ENCODE peak calls at places on chromosomes 13 and 19, in nine cellular contexts. Y, Z, F, V, C, O, K, Q and M are unnamed samples.

GRCh38 chr13:51539887-51540286 is 44.4 kb upstream of the WDFY2 start:
- ATAC-seq in C (no peak), V (peak; percentile 83), Y (no peak), F (no peak), K (no peak), Q (no peak), O (no peak), Z (no peak), M (peak; percentile 74)

GRCh38 chr19:24140099-24140498 is 53.1 kb downstream of the ZNF254 start:
- ATAC-seq in O (no peak), Q (no peak), F (no peak), C (peak; percentile 25), K (peak; percentile 64), Y (no peak), V (peak; percentile 83), Z (peak; percentile 79), M (peak; percentile 65)

GRCh38 chr13:73189365-73189764 is 130.6 kb downstream of the KLF5 start:
- ATAC-seq in Z (no peak), V (no peak), F (no peak), K (no peak), Q (no peak), O (no peak), Y (no peak), C (no peak), M (no peak)

GRCh38 chr13:102877285-102877684 is 31.5 kb downstream of the ERCC5 start:
- ATAC-seq in F (no peak), V (peak; percentile 45), K (peak; percentile 96), O (no peak), Q (no peak), Y (no peak), C (peak; percentile 92), Z (peak; percentile 98), M (no peak)

GRCh38 chr19:3028305-3029069 is 593 bp downstream of the TLE2 start:
- ATAC-seq in Z (no peak), Y (peak; percentile 51), V (peak; percentile 35), Q (no peak), O (peak; percentile 38), C (no peak), F (peak; percentile 11), K (peak; percentile 8), M (peak; percentile 15)

GRCh38 chr19:39363909-39364457 is 21.8 kb downstream of the SAMD4B start:
- ATAC-seq in Q (no peak), C (no peak), Y (peak; percentile 31), O (no peak), K (peak; percentile 65), Z (no peak), V (peak; percentile 62), F (no peak), M (peak; percentile 65)

GRCh38 chr19:2199215-2199614 is 35.5 kb downstream of the DOT1L start:
- ATAC-seq in K (peak; percentile 54), Y (no peak), Z (peak; percentile 39), F (no peak), C (no peak), V (no peak), O (peak; percentile 63), Q (peak; percentile 58), M (no peak)

GRCh38 chr13:33550885-33551284 is 265.3 kb upstream of the STARD13 start:
- ATAC-seq in K (no peak), V (no peak), Q (no peak), Z (no peak), O (no peak), F (no peak), Y (no peak), C (no peak), M (no peak)

GRCh38 chr19:51771369-51771768 is 10.4 kb downstream of the FPR2 start:
- ATAC-seq in V (no peak), Y (no peak), Q (no peak), F (peak; percentile 76), O (no peak), K (peak; percentile 62), C (peak; percentile 55), Z (no peak), M (no peak)

GRCh38 chr19:57746580-57747471 is at the start of gene ZNF776:
- ATAC-seq in Z (peak; percentile 99), K (peak; percentile 98), Q (peak; percentile 99), O (peak; percentile 97), F (peak; percentile 97), C (peak; percentile 99), V (peak; percentile 99), Y (peak; percentile 98), M (peak; percentile 98)

GRCh38 chr19:7788178-7788932 is 25.3 kb downstream of the CLEC4M start:
- ATAC-seq in C (peak; percentile 12), Q (no peak), Y (no peak), Z (peak; percentile 26), V (no peak), O (no peak), F (no peak), K (peak; percentile 12), M (no peak)

GRCh38 chr13:99417151-99417820 is 84.0 kb upstream of the TM9SF2 start:
- ATAC-seq in Y (no peak), V (no peak), O (no peak), Q (no peak), Z (no peak), K (no peak), C (no peak), F (no peak), M (no peak)

GRCh38 chr19:56189785-56190184 is 7.8 kb downstream of the ZSCAN5B start:
- ATAC-seq in K (no peak), Q (peak; percentile 55), Y (no peak), V (no peak), Z (peak; percentile 76), C (no peak), O (peak; percentile 47), F (no peak), M (no peak)

GRCh38 chr19:56295531-56296455 is 18.8 kb downstream of the ZSCAN5A start:
- ATAC-seq in Z (no peak), K (peak; percentile 34), C (no peak), F (no peak), O (no peak), Q (no peak), Y (no peak), V (no peak), M (no peak)

GRCh38 chr19:6979341-6979740 is 41.9 kb downstream of the MBD3L2B start:
- ATAC-seq in Z (no peak), K (no peak), F (no peak), Q (no peak), C (no peak), V (no peak), Y (no peak), O (no peak), M (no peak)

GRCh38 chr13:49869514-49869913 is 66.6 kb downstream of the SPRYD7 start:
- ATAC-seq in O (peak; percentile 85), K (no peak), C (peak; percentile 61), Q (no peak), F (no peak), Z (peak; percentile 94), V (peak; percentile 44), Y (no peak), M (no peak)

GRCh38 chr13:113938716-113939115 is 35.2 kb downstream of the C13orf46 start:
- ATAC-seq in K (no peak), Q (peak; percentile 22), C (no peak), V (peak; percentile 31), F (no peak), O (no peak), Y (peak; percentile 72), Z (no peak), M (no peak)

DNA sequence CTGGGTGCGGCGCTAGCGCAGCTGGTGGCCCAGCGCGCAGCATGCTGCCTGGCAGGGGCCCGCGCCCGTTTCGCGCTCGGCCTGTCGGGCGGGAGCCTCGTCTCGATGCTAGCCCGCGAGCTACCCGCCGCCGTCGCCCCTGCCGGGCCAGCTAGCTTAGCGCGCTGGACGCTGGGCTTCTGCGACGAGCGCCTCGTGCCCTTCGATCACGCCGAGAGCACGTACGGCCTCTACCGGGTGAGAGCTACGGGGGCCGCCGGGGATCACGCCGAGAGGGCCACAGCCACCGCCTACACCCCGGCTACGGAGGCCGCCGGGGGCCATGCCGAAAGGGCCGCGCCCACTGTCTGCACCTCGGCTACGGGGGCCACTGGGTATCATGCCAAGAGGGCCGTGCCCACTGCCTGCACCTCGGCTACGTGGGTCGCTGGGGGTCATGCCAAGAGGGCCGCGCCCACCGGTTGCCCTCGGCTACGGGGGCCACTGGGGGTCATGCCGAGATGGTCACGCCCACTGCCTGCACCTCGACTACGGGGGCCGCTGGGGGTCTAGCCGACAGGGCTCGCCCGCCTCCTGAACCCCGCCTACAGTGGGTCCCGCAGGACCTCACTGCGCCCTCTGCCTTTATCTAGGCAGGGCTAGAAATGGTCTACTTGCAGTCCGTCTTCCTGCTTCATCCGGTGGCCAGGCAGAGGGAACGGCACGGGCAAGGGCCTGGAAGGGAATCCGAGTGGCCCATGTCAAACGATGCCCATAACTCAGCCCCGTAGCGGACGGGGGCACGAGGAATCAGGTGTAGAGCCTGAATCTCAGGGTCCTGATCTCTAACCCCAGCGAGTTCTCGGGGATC is 500 bp downstream of the PGLS start:
- ATAC-seq in Z (peak; percentile 72), C (peak; percentile 79), K (peak; percentile 85), Y (peak; percentile 76), O (peak; percentile 46), F (peak; percentile 89), V (peak; percentile 59), Q (peak; percentile 81), M (peak; percentile 69)
- TF ChIP-seq POLR2A in Z (peak; percentile 55), C (peak; percentile 56), K (no peak), Y (peak; percentile 60), O (no peak), F (peak; percentile 91), V (no peak), Q (peak; percentile 19), M (peak; percentile 64)

GRCh38 chr13:21015284-21015683 is 46.1 kb downstream of the LATS2 start:
- ATAC-seq in V (peak; percentile 1), Y (no peak), C (no peak), Q (no peak), F (no peak), Z (no peak), K (no peak), O (no peak), M (no peak)
- H3K4me1 ChIP-seq in V (peaks cover 41% of the 10 kb centered on the region), Y (peaks cover 52% of the 10 kb centered on the region), C (peaks cover 52% of the 10 kb centered on the region), Q (peaks cover 72% of the 10 kb centered on the region), F (peaks cover 64% of the 10 kb centered on the region), Z (peaks cover 78% of the 10 kb centered on the region), K (peaks cover 74% of the 10 kb centered on the region), O (peaks cover 29% of the 10 kb centered on the region), M (peaks cover 98% of the 10 kb centered on the region)

DNA sequence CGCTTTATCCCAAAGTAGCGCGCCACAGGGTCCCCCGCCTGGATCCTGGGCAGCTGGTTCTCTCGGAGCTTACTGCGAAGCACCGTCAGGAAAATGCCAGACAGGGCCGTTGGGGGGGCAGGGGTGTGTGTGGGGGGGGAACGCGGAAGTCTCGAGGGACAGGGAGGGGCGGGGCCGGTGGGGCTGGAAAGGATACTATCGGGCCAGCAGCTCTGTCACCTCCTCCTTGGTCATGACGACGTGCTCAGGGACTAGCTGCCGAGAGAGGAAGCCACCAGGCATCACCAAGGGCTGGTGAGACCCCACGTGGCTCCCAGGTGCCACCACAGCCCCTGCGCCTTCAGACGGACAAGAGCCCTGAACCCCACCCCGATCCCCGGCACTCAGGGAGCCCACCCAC is 5.3 kb downstream of the POLR2E start:
- ATAC-seq in F (no peak), C (no peak), O (no peak), K (no peak), Z (no peak), Y (no peak), Q (no peak), V (no peak), M (no peak)
- TF ChIP-seq POLR2A in F (no peak), C (no peak), O (no peak), K (no peak), Z (no peak), Y (no peak), Q (no peak), V (no peak), M (no peak)

DNA sequence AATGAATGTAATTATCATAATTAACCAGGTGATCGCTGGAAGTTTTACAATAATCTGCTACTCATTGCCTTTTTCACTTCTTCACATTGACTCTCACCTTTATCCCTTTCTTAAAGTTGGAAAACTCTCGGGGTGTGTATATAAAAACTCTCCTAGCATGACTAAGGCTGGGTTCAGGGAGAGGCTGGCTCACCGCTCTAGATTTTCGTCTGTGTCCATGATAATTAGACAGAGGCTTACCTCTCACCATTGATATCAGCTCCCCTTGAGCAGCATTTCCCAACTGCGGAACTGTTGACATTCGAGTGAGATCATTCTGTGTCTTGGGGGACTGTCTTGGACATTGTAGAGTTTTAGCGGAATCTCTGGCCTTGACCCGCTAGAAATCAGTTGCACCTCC is 39.4 kb downstream of the NFIX start:
- ATAC-seq in Z (no peak), K (no peak), O (no peak), V (no peak), Y (no peak), C (no peak), Q (no peak), F (no peak), M (peak; percentile 10)
- H3K4me1 ChIP-seq in Z (peaks cover 73% of the 10 kb centered on the region), K (peaks cover 99% of the 10 kb centered on the region), O (peaks cover 55% of the 10 kb centered on the region), V (peaks cover 49% of the 10 kb centered on the region), Y (peaks cover 73% of the 10 kb centered on the region), C (peaks cover 52% of the 10 kb centered on the region), Q (peaks cover 17% of the 10 kb centered on the region), F (peaks cover 85% of the 10 kb centered on the region), M (peaks cover 40% of the 10 kb centered on the region)